ENCODE peak calls at places on chromosomes 4 and X, in nine cellular contexts. One of them, this sample, is unnamed.

GRCh38 chr4:140004580-140005314 is 149.2 kb downstream of the MAML3 start:
- DNase-seq in C1 segment of cervical spinal cord: peak
- DNase-seq in stimulated activated CD8-positive, alpha-beta memory T cell treated with anti-CD3 and anti-CD28 coated beads, Interleukin-4, amount 100 ng/mL, for 4 hours: no peak
- DNase-seq in activated CD4-positive, alpha-beta T cell treated with anti-CD3 and anti-CD28 coated beads, Interleukin-2, amount 10 ng/mL, durations not matched to agents 7 days and 5 days: no peak
- DNase-seq in NCI-H2171 treated with DMSO at 0.1 percent for 48 hours: peak
- DNase-seq in effector memory CD8-positive, alpha-beta T cell: no peak
- DNase-seq in germinal center: no peak
- DNase-seq in AG09319: no peak
- DNase-seq in SW480: no peak
- DNase-seq in this sample: no peak

GRCh38 chrX:109199726-109200125 is 282.2 kb downstream of the GUCY2F start:
- DNase-seq in C1 segment of cervical spinal cord: no peak
- DNase-seq in stimulated activated CD8-positive, alpha-beta memory T cell treated with anti-CD3 and anti-CD28 coated beads, Interleukin-4, amount 100 ng/mL, for 4 hours: no peak
- DNase-seq in activated CD4-positive, alpha-beta T cell treated with anti-CD3 and anti-CD28 coated beads, Interleukin-2, amount 10 ng/mL, durations not matched to agents 7 days and 5 days: no peak
- DNase-seq in NCI-H2171 treated with DMSO at 0.1 percent for 48 hours: no peak
- DNase-seq in effector memory CD8-positive, alpha-beta T cell: no peak
- DNase-seq in germinal center: no peak
- DNase-seq in AG09319: no peak
- DNase-seq in SW480: no peak
- DNase-seq in this sample: no peak

GRCh38 chrX:131741103-131741581 is 197.3 kb downstream of the OR13H1 start:
- DNase-seq in C1 segment of cervical spinal cord: no peak
- DNase-seq in stimulated activated CD8-positive, alpha-beta memory T cell treated with anti-CD3 and anti-CD28 coated beads, Interleukin-4, amount 100 ng/mL, for 4 hours: no peak
- DNase-seq in activated CD4-positive, alpha-beta T cell treated with anti-CD3 and anti-CD28 coated beads, Interleukin-2, amount 10 ng/mL, durations not matched to agents 7 days and 5 days: no peak
- DNase-seq in NCI-H2171 treated with DMSO at 0.1 percent for 48 hours: no peak
- DNase-seq in effector memory CD8-positive, alpha-beta T cell: no peak
- DNase-seq in germinal center: no peak
- DNase-seq in AG09319: no peak
- DNase-seq in SW480: no peak
- DNase-seq in this sample: no peak

GRCh38 chr4:2930821-2931764 is 32.1 kb downstream of the NOP14 start:
- DNase-seq in C1 segment of cervical spinal cord: peak
- DNase-seq in stimulated activated CD8-positive, alpha-beta memory T cell treated with anti-CD3 and anti-CD28 coated beads, Interleukin-4, amount 100 ng/mL, for 4 hours: no peak
- DNase-seq in activated CD4-positive, alpha-beta T cell treated with anti-CD3 and anti-CD28 coated beads, Interleukin-2, amount 10 ng/mL, durations not matched to agents 7 days and 5 days: no peak
- DNase-seq in NCI-H2171 treated with DMSO at 0.1 percent for 48 hours: no peak
- DNase-seq in effector memory CD8-positive, alpha-beta T cell: no peak
- DNase-seq in germinal center: no peak
- DNase-seq in AG09319: no peak
- DNase-seq in SW480: no peak
- DNase-seq in this sample: no peak

GRCh38 chrX:102712967-102713677 is 874 bp downstream of the GPRASP2 start:
- DNase-seq in C1 segment of cervical spinal cord: peak
- DNase-seq in stimulated activated CD8-positive, alpha-beta memory T cell treated with anti-CD3 and anti-CD28 coated beads, Interleukin-4, amount 100 ng/mL, for 4 hours: no peak
- DNase-seq in activated CD4-positive, alpha-beta T cell treated with anti-CD3 and anti-CD28 coated beads, Interleukin-2, amount 10 ng/mL, durations not matched to agents 7 days and 5 days: no peak
- DNase-seq in NCI-H2171 treated with DMSO at 0.1 percent for 48 hours: peak
- DNase-seq in effector memory CD8-positive, alpha-beta T cell: no peak
- DNase-seq in germinal center: no peak
- DNase-seq in AG09319: no peak
- DNase-seq in SW480: peak
- DNase-seq in this sample: no peak

GRCh38 chr4:56296449-56296990 is 90.8 kb downstream of the AASDH start:
- DNase-seq in C1 segment of cervical spinal cord: no peak
- DNase-seq in stimulated activated CD8-positive, alpha-beta memory T cell treated with anti-CD3 and anti-CD28 coated beads, Interleukin-4, amount 100 ng/mL, for 4 hours: no peak
- DNase-seq in activated CD4-positive, alpha-beta T cell treated with anti-CD3 and anti-CD28 coated beads, Interleukin-2, amount 10 ng/mL, durations not matched to agents 7 days and 5 days: no peak
- DNase-seq in NCI-H2171 treated with DMSO at 0.1 percent for 48 hours: no peak
- DNase-seq in effector memory CD8-positive, alpha-beta T cell: no peak
- DNase-seq in germinal center: no peak
- DNase-seq in AG09319: no peak
- DNase-seq in SW480: no peak
- DNase-seq in this sample: no peak

GRCh38 chrX:131762802-131763234 is 218.9 kb downstream of the OR13H1 start:
- DNase-seq in C1 segment of cervical spinal cord: no peak
- DNase-seq in stimulated activated CD8-positive, alpha-beta memory T cell treated with anti-CD3 and anti-CD28 coated beads, Interleukin-4, amount 100 ng/mL, for 4 hours: no peak
- DNase-seq in activated CD4-positive, alpha-beta T cell treated with anti-CD3 and anti-CD28 coated beads, Interleukin-2, amount 10 ng/mL, durations not matched to agents 7 days and 5 days: no peak
- DNase-seq in NCI-H2171 treated with DMSO at 0.1 percent for 48 hours: no peak
- DNase-seq in effector memory CD8-positive, alpha-beta T cell: no peak
- DNase-seq in germinal center: no peak
- DNase-seq in AG09319: no peak
- DNase-seq in SW480: no peak
- DNase-seq in this sample: no peak

GRCh38 chr4:170339522-170339921 is 249.8 kb upstream of the AADAT start:
- DNase-seq in C1 segment of cervical spinal cord: no peak
- DNase-seq in stimulated activated CD8-positive, alpha-beta memory T cell treated with anti-CD3 and anti-CD28 coated beads, Interleukin-4, amount 100 ng/mL, for 4 hours: no peak
- DNase-seq in activated CD4-positive, alpha-beta T cell treated with anti-CD3 and anti-CD28 coated beads, Interleukin-2, amount 10 ng/mL, durations not matched to agents 7 days and 5 days: no peak
- DNase-seq in NCI-H2171 treated with DMSO at 0.1 percent for 48 hours: no peak
- DNase-seq in effector memory CD8-positive, alpha-beta T cell: no peak
- DNase-seq in germinal center: no peak
- DNase-seq in AG09319: no peak
- DNase-seq in SW480: no peak
- DNase-seq in this sample: no peak

GRCh38 chrX:120310861-120311631 is at the start of gene TMEM255A:
- DNase-seq in C1 segment of cervical spinal cord: no peak
- DNase-seq in stimulated activated CD8-positive, alpha-beta memory T cell treated with anti-CD3 and anti-CD28 coated beads, Interleukin-4, amount 100 ng/mL, for 4 hours: no peak
- DNase-seq in activated CD4-positive, alpha-beta T cell treated with anti-CD3 and anti-CD28 coated beads, Interleukin-2, amount 10 ng/mL, durations not matched to agents 7 days and 5 days: no peak
- DNase-seq in NCI-H2171 treated with DMSO at 0.1 percent for 48 hours: no peak
- DNase-seq in effector memory CD8-positive, alpha-beta T cell: no peak
- DNase-seq in germinal center: no peak
- DNase-seq in AG09319: no peak
- DNase-seq in SW480: no peak
- DNase-seq in this sample: no peak

GRCh38 chr4:53629296-53629695 is 38.0 kb upstream of the LNX1 start:
- DNase-seq in C1 segment of cervical spinal cord: no peak
- DNase-seq in stimulated activated CD8-positive, alpha-beta memory T cell treated with anti-CD3 and anti-CD28 coated beads, Interleukin-4, amount 100 ng/mL, for 4 hours: no peak
- DNase-seq in activated CD4-positive, alpha-beta T cell treated with anti-CD3 and anti-CD28 coated beads, Interleukin-2, amount 10 ng/mL, durations not matched to agents 7 days and 5 days: no peak
- DNase-seq in NCI-H2171 treated with DMSO at 0.1 percent for 48 hours: no peak
- DNase-seq in effector memory CD8-positive, alpha-beta T cell: no peak
- DNase-seq in germinal center: no peak
- DNase-seq in AG09319: no peak
- DNase-seq in SW480: no peak
- DNase-seq in this sample: no peak

GRCh38 chr4:123505077-123505456 is 108.5 kb downstream of the SPRY1 start:
- DNase-seq in C1 segment of cervical spinal cord: no peak
- DNase-seq in stimulated activated CD8-positive, alpha-beta memory T cell treated with anti-CD3 and anti-CD28 coated beads, Interleukin-4, amount 100 ng/mL, for 4 hours: no peak
- DNase-seq in activated CD4-positive, alpha-beta T cell treated with anti-CD3 and anti-CD28 coated beads, Interleukin-2, amount 10 ng/mL, durations not matched to agents 7 days and 5 days: no peak
- DNase-seq in NCI-H2171 treated with DMSO at 0.1 percent for 48 hours: no peak
- DNase-seq in effector memory CD8-positive, alpha-beta T cell: no peak
- DNase-seq in germinal center: no peak
- DNase-seq in AG09319: no peak
- DNase-seq in SW480: peak
- DNase-seq in this sample: peak

GRCh38 chr4:74950200-74950599 is 17.3 kb downstream of the PARM1 start:
- DNase-seq in C1 segment of cervical spinal cord: no peak
- DNase-seq in stimulated activated CD8-positive, alpha-beta memory T cell treated with anti-CD3 and anti-CD28 coated beads, Interleukin-4, amount 100 ng/mL, for 4 hours: no peak
- DNase-seq in activated CD4-positive, alpha-beta T cell treated with anti-CD3 and anti-CD28 coated beads, Interleukin-2, amount 10 ng/mL, durations not matched to agents 7 days and 5 days: no peak
- DNase-seq in NCI-H2171 treated with DMSO at 0.1 percent for 48 hours: no peak
- DNase-seq in effector memory CD8-positive, alpha-beta T cell: no peak
- DNase-seq in germinal center: no peak
- DNase-seq in AG09319: no peak
- DNase-seq in SW480: no peak
- DNase-seq in this sample: no peak

GRCh38 chrX:65034641-65035450 is 58.6 kb upstream of the ZC4H2 start:
- DNase-seq in C1 segment of cervical spinal cord: peak
- DNase-seq in stimulated activated CD8-positive, alpha-beta memory T cell treated with anti-CD3 and anti-CD28 coated beads, Interleukin-4, amount 100 ng/mL, for 4 hours: peak
- DNase-seq in activated CD4-positive, alpha-beta T cell treated with anti-CD3 and anti-CD28 coated beads, Interleukin-2, amount 10 ng/mL, durations not matched to agents 7 days and 5 days: peak
- DNase-seq in NCI-H2171 treated with DMSO at 0.1 percent for 48 hours: peak
- DNase-seq in effector memory CD8-positive, alpha-beta T cell: peak
- DNase-seq in germinal center: peak
- DNase-seq in AG09319: peak
- DNase-seq in SW480: peak
- DNase-seq in this sample: no peak

GRCh38 chrX:28177202-28177601 is 196.0 kb upstream of the DCAF8L1 start:
- DNase-seq in C1 segment of cervical spinal cord: no peak
- DNase-seq in stimulated activated CD8-positive, alpha-beta memory T cell treated with anti-CD3 and anti-CD28 coated beads, Interleukin-4, amount 100 ng/mL, for 4 hours: no peak
- DNase-seq in activated CD4-positive, alpha-beta T cell treated with anti-CD3 and anti-CD28 coated beads, Interleukin-2, amount 10 ng/mL, durations not matched to agents 7 days and 5 days: no peak
- DNase-seq in NCI-H2171 treated with DMSO at 0.1 percent for 48 hours: no peak
- DNase-seq in effector memory CD8-positive, alpha-beta T cell: no peak
- DNase-seq in germinal center: no peak
- DNase-seq in AG09319: no peak
- DNase-seq in SW480: peak
- DNase-seq in this sample: no peak

GRCh38 chr4:25075129-25075528 is 44.4 kb upstream of the LGI2 start:
- DNase-seq in C1 segment of cervical spinal cord: no peak
- DNase-seq in stimulated activated CD8-positive, alpha-beta memory T cell treated with anti-CD3 and anti-CD28 coated beads, Interleukin-4, amount 100 ng/mL, for 4 hours: no peak
- DNase-seq in activated CD4-positive, alpha-beta T cell treated with anti-CD3 and anti-CD28 coated beads, Interleukin-2, amount 10 ng/mL, durations not matched to agents 7 days and 5 days: no peak
- DNase-seq in NCI-H2171 treated with DMSO at 0.1 percent for 48 hours: no peak
- DNase-seq in effector memory CD8-positive, alpha-beta T cell: no peak
- DNase-seq in germinal center: no peak
- DNase-seq in AG09319: no peak
- DNase-seq in SW480: no peak
- DNase-seq in this sample: no peak

GRCh38 chr4:177907736-177908424 is 465.6 kb upstream of the AGA start:
- DNase-seq in C1 segment of cervical spinal cord: no peak
- DNase-seq in stimulated activated CD8-positive, alpha-beta memory T cell treated with anti-CD3 and anti-CD28 coated beads, Interleukin-4, amount 100 ng/mL, for 4 hours: no peak
- DNase-seq in activated CD4-positive, alpha-beta T cell treated with anti-CD3 and anti-CD28 coated beads, Interleukin-2, amount 10 ng/mL, durations not matched to agents 7 days and 5 days: no peak
- DNase-seq in NCI-H2171 treated with DMSO at 0.1 percent for 48 hours: no peak
- DNase-seq in effector memory CD8-positive, alpha-beta T cell: no peak
- DNase-seq in germinal center: no peak
- DNase-seq in AG09319: no peak
- DNase-seq in SW480: no peak
- DNase-seq in this sample: no peak

GRCh38 chr4:189497996-189498395 is 442.7 kb upstream of the FRG1 start:
- DNase-seq in C1 segment of cervical spinal cord: no peak
- DNase-seq in stimulated activated CD8-positive, alpha-beta memory T cell treated with anti-CD3 and anti-CD28 coated beads, Interleukin-4, amount 100 ng/mL, for 4 hours: no peak
- DNase-seq in activated CD4-positive, alpha-beta T cell treated with anti-CD3 and anti-CD28 coated beads, Interleukin-2, amount 10 ng/mL, durations not matched to agents 7 days and 5 days: no peak
- DNase-seq in NCI-H2171 treated with DMSO at 0.1 percent for 48 hours: no peak
- DNase-seq in effector memory CD8-positive, alpha-beta T cell: no peak
- DNase-seq in germinal center: no peak
- DNase-seq in AG09319: no peak
- DNase-seq in SW480: no peak
- DNase-seq in this sample: no peak

GRCh38 chrX:2859197-2859797 is 30.6 kb downstream of the GYG2 start:
- DNase-seq in C1 segment of cervical spinal cord: no peak
- DNase-seq in stimulated activated CD8-positive, alpha-beta memory T cell treated with anti-CD3 and anti-CD28 coated beads, Interleukin-4, amount 100 ng/mL, for 4 hours: no peak
- DNase-seq in activated CD4-positive, alpha-beta T cell treated with anti-CD3 and anti-CD28 coated beads, Interleukin-2, amount 10 ng/mL, durations not matched to agents 7 days and 5 days: no peak
- DNase-seq in NCI-H2171 treated with DMSO at 0.1 percent for 48 hours: no peak
- DNase-seq in effector memory CD8-positive, alpha-beta T cell: no peak
- DNase-seq in germinal center: no peak
- DNase-seq in AG09319: no peak
- DNase-seq in SW480: no peak
- DNase-seq in this sample: no peak

GRCh38 chr4:46123872-46124755 is at the start of gene GABRG1:
- DNase-seq in C1 segment of cervical spinal cord: peak
- DNase-seq in stimulated activated CD8-positive, alpha-beta memory T cell treated with anti-CD3 and anti-CD28 coated beads, Interleukin-4, amount 100 ng/mL, for 4 hours: no peak
- DNase-seq in activated CD4-positive, alpha-beta T cell treated with anti-CD3 and anti-CD28 coated beads, Interleukin-2, amount 10 ng/mL, durations not matched to agents 7 days and 5 days: no peak
- DNase-seq in NCI-H2171 treated with DMSO at 0.1 percent for 48 hours: peak
- DNase-seq in effector memory CD8-positive, alpha-beta T cell: no peak
- DNase-seq in germinal center: no peak
- DNase-seq in AG09319: no peak
- DNase-seq in SW480: peak
- DNase-seq in this sample: no peak

GRCh38 chr4:184274288-184274951 is 56.7 kb upstream of the ENPP6 start:
- DNase-seq in C1 segment of cervical spinal cord: no peak
- DNase-seq in stimulated activated CD8-positive, alpha-beta memory T cell treated with anti-CD3 and anti-CD28 coated beads, Interleukin-4, amount 100 ng/mL, for 4 hours: no peak
- DNase-seq in activated CD4-positive, alpha-beta T cell treated with anti-CD3 and anti-CD28 coated beads, Interleukin-2, amount 10 ng/mL, durations not matched to agents 7 days and 5 days: no peak
- DNase-seq in NCI-H2171 treated with DMSO at 0.1 percent for 48 hours: no peak
- DNase-seq in effector memory CD8-positive, alpha-beta T cell: no peak
- DNase-seq in germinal center: no peak
- DNase-seq in AG09319: no peak
- DNase-seq in SW480: no peak
- DNase-seq in this sample: no peak

GRCh38 chrX:18290200-18290599 is 64.3 kb downstream of the SCML2 start:
- DNase-seq in C1 segment of cervical spinal cord: no peak
- DNase-seq in stimulated activated CD8-positive, alpha-beta memory T cell treated with anti-CD3 and anti-CD28 coated beads, Interleukin-4, amount 100 ng/mL, for 4 hours: no peak
- DNase-seq in activated CD4-positive, alpha-beta T cell treated with anti-CD3 and anti-CD28 coated beads, Interleukin-2, amount 10 ng/mL, durations not matched to agents 7 days and 5 days: no peak
- DNase-seq in NCI-H2171 treated with DMSO at 0.1 percent for 48 hours: peak
- DNase-seq in effector memory CD8-positive, alpha-beta T cell: no peak
- DNase-seq in germinal center: no peak
- DNase-seq in AG09319: no peak
- DNase-seq in SW480: no peak
- DNase-seq in this sample: no peak

GRCh38 chr4:27602172-27602571 is 741.5 kb downstream of the STIM2 start:
- DNase-seq in C1 segment of cervical spinal cord: no peak
- DNase-seq in stimulated activated CD8-positive, alpha-beta memory T cell treated with anti-CD3 and anti-CD28 coated beads, Interleukin-4, amount 100 ng/mL, for 4 hours: no peak
- DNase-seq in activated CD4-positive, alpha-beta T cell treated with anti-CD3 and anti-CD28 coated beads, Interleukin-2, amount 10 ng/mL, durations not matched to agents 7 days and 5 days: no peak
- DNase-seq in NCI-H2171 treated with DMSO at 0.1 percent for 48 hours: no peak
- DNase-seq in effector memory CD8-positive, alpha-beta T cell: no peak
- DNase-seq in germinal center: no peak
- DNase-seq in AG09319: no peak
- DNase-seq in SW480: no peak
- DNase-seq in this sample: no peak

GRCh38 chr4:109560687-109561452 is 824 bp downstream of the MCUB start:
- DNase-seq in C1 segment of cervical spinal cord: no peak
- DNase-seq in stimulated activated CD8-positive, alpha-beta memory T cell treated with anti-CD3 and anti-CD28 coated beads, Interleukin-4, amount 100 ng/mL, for 4 hours: peak
- DNase-seq in activated CD4-positive, alpha-beta T cell treated with anti-CD3 and anti-CD28 coated beads, Interleukin-2, amount 10 ng/mL, durations not matched to agents 7 days and 5 days: peak
- DNase-seq in NCI-H2171 treated with DMSO at 0.1 percent for 48 hours: no peak
- DNase-seq in effector memory CD8-positive, alpha-beta T cell: peak
- DNase-seq in germinal center: peak
- DNase-seq in AG09319: peak
- DNase-seq in SW480: peak
- DNase-seq in this sample: peak

GRCh38 chr4:152735302-152735917 is 44.1 kb downstream of the TIGD4 start:
- DNase-seq in C1 segment of cervical spinal cord: no peak
- DNase-seq in stimulated activated CD8-positive, alpha-beta memory T cell treated with anti-CD3 and anti-CD28 coated beads, Interleukin-4, amount 100 ng/mL, for 4 hours: no peak
- DNase-seq in activated CD4-positive, alpha-beta T cell treated with anti-CD3 and anti-CD28 coated beads, Interleukin-2, amount 10 ng/mL, durations not matched to agents 7 days and 5 days: no peak
- DNase-seq in NCI-H2171 treated with DMSO at 0.1 percent for 48 hours: peak
- DNase-seq in effector memory CD8-positive, alpha-beta T cell: no peak
- DNase-seq in germinal center: peak
- DNase-seq in AG09319: no peak
- DNase-seq in SW480: peak
- DNase-seq in this sample: peak

GRCh38 chrX:97211070-97211469 is 327.4 kb downstream of the RPA4 start:
- DNase-seq in C1 segment of cervical spinal cord: no peak
- DNase-seq in stimulated activated CD8-positive, alpha-beta memory T cell treated with anti-CD3 and anti-CD28 coated beads, Interleukin-4, amount 100 ng/mL, for 4 hours: no peak
- DNase-seq in activated CD4-positive, alpha-beta T cell treated with anti-CD3 and anti-CD28 coated beads, Interleukin-2, amount 10 ng/mL, durations not matched to agents 7 days and 5 days: no peak
- DNase-seq in NCI-H2171 treated with DMSO at 0.1 percent for 48 hours: no peak
- DNase-seq in effector memory CD8-positive, alpha-beta T cell: no peak
- DNase-seq in germinal center: no peak
- DNase-seq in AG09319: no peak
- DNase-seq in SW480: no peak
- DNase-seq in this sample: no peak

GRCh38 chr4:65007841-65008439 is 598.7 kb upstream of the TECRL start:
- DNase-seq in C1 segment of cervical spinal cord: no peak
- DNase-seq in stimulated activated CD8-positive, alpha-beta memory T cell treated with anti-CD3 and anti-CD28 coated beads, Interleukin-4, amount 100 ng/mL, for 4 hours: no peak
- DNase-seq in activated CD4-positive, alpha-beta T cell treated with anti-CD3 and anti-CD28 coated beads, Interleukin-2, amount 10 ng/mL, durations not matched to agents 7 days and 5 days: no peak
- DNase-seq in NCI-H2171 treated with DMSO at 0.1 percent for 48 hours: peak
- DNase-seq in effector memory CD8-positive, alpha-beta T cell: no peak
- DNase-seq in germinal center: no peak
- DNase-seq in AG09319: no peak
- DNase-seq in SW480: peak
- DNase-seq in this sample: peak

GRCh38 chrX:26845051-26845450 is 618.1 kb downstream of the PPP4R3C start:
- DNase-seq in C1 segment of cervical spinal cord: no peak
- DNase-seq in stimulated activated CD8-positive, alpha-beta memory T cell treated with anti-CD3 and anti-CD28 coated beads, Interleukin-4, amount 100 ng/mL, for 4 hours: no peak
- DNase-seq in activated CD4-positive, alpha-beta T cell treated with anti-CD3 and anti-CD28 coated beads, Interleukin-2, amount 10 ng/mL, durations not matched to agents 7 days and 5 days: no peak
- DNase-seq in NCI-H2171 treated with DMSO at 0.1 percent for 48 hours: no peak
- DNase-seq in effector memory CD8-positive, alpha-beta T cell: no peak
- DNase-seq in germinal center: no peak
- DNase-seq in AG09319: no peak
- DNase-seq in SW480: no peak
- DNase-seq in this sample: no peak

GRCh38 chr4:73729534-73730165 is 10.7 kb upstream of the CXCL8 start:
- DNase-seq in C1 segment of cervical spinal cord: no peak
- DNase-seq in stimulated activated CD8-positive, alpha-beta memory T cell treated with anti-CD3 and anti-CD28 coated beads, Interleukin-4, amount 100 ng/mL, for 4 hours: no peak
- DNase-seq in activated CD4-positive, alpha-beta T cell treated with anti-CD3 and anti-CD28 coated beads, Interleukin-2, amount 10 ng/mL, durations not matched to agents 7 days and 5 days: no peak
- DNase-seq in NCI-H2171 treated with DMSO at 0.1 percent for 48 hours: peak
- DNase-seq in effector memory CD8-positive, alpha-beta T cell: no peak
- DNase-seq in germinal center: peak
- DNase-seq in AG09319: peak
- DNase-seq in SW480: peak
- DNase-seq in this sample: peak

GRCh38 chr4:179755322-179755721 is 2313.1 kb upstream of the AGA start:
- DNase-seq in C1 segment of cervical spinal cord: no peak
- DNase-seq in stimulated activated CD8-positive, alpha-beta memory T cell treated with anti-CD3 and anti-CD28 coated beads, Interleukin-4, amount 100 ng/mL, for 4 hours: no peak
- DNase-seq in activated CD4-positive, alpha-beta T cell treated with anti-CD3 and anti-CD28 coated beads, Interleukin-2, amount 10 ng/mL, durations not matched to agents 7 days and 5 days: no peak
- DNase-seq in NCI-H2171 treated with DMSO at 0.1 percent for 48 hours: no peak
- DNase-seq in effector memory CD8-positive, alpha-beta T cell: no peak
- DNase-seq in germinal center: no peak
- DNase-seq in AG09319: no peak
- DNase-seq in SW480: no peak
- DNase-seq in this sample: no peak

GRCh38 chr4:7976634-7977033 is 37.0 kb upstream of the AFAP1 start:
- DNase-seq in C1 segment of cervical spinal cord: no peak
- DNase-seq in stimulated activated CD8-positive, alpha-beta memory T cell treated with anti-CD3 and anti-CD28 coated beads, Interleukin-4, amount 100 ng/mL, for 4 hours: no peak
- DNase-seq in activated CD4-positive, alpha-beta T cell treated with anti-CD3 and anti-CD28 coated beads, Interleukin-2, amount 10 ng/mL, durations not matched to agents 7 days and 5 days: no peak
- DNase-seq in NCI-H2171 treated with DMSO at 0.1 percent for 48 hours: no peak
- DNase-seq in effector memory CD8-positive, alpha-beta T cell: no peak
- DNase-seq in germinal center: no peak
- DNase-seq in AG09319: no peak
- DNase-seq in SW480: no peak
- DNase-seq in this sample: no peak

GRCh38 chr4:6180841-6181631 is 19.3 kb downstream of the JAKMIP1 start:
- DNase-seq in C1 segment of cervical spinal cord: no peak
- DNase-seq in stimulated activated CD8-positive, alpha-beta memory T cell treated with anti-CD3 and anti-CD28 coated beads, Interleukin-4, amount 100 ng/mL, for 4 hours: no peak
- DNase-seq in activated CD4-positive, alpha-beta T cell treated with anti-CD3 and anti-CD28 coated beads, Interleukin-2, amount 10 ng/mL, durations not matched to agents 7 days and 5 days: peak
- DNase-seq in NCI-H2171 treated with DMSO at 0.1 percent for 48 hours: no peak
- DNase-seq in effector memory CD8-positive, alpha-beta T cell: peak
- DNase-seq in germinal center: no peak
- DNase-seq in AG09319: no peak
- DNase-seq in SW480: no peak
- DNase-seq in this sample: no peak

This sample was measured in LoVo.